ENCODE peak calls at places on chromosomes 6 and 20, in six cellular contexts. A is ovary, S is K562, Q is suprapubic skin, O is A549, C is transverse colon. G is an unnamed sample. For H3K4me1, the result is how much of the 10 kb centered on the place peaks cover.

GRCh38 chr6:134908906-134909516 is 40.9 kb downstream of the ALDH8A1 start:
- DNase-seq in O (peak), C (peak), Q (no peak), S (peak), A (peak), G (peak)

GRCh38 chr20:48739395-48740268 is 88.2 kb downstream of the PREX1 start:
- DNase-seq in A (no peak), C (no peak), O (no peak), S (no peak), Q (no peak), G (no peak)

GRCh38 chr20:34415079-34415478 is 52.0 kb downstream of the ITCH start:
- DNase-seq in S (no peak), Q (no peak), C (peak), A (no peak), O (no peak), G (no peak)

GRCh38 chr6:111918825-111919224 is 45.6 kb upstream of the FYN start:
- DNase-seq in C (no peak), S (no peak), O (no peak), A (no peak), Q (no peak), G (no peak)

GRCh38 chr6:71476371-71476770 is 187.8 kb downstream of the OGFRL1 start:
- DNase-seq in Q (no peak), O (no peak), C (no peak), S (no peak), A (no peak), G (no peak)

GRCh38 chr6:105608711-105609374 is 206.0 kb upstream of the PREP start:
- DNase-seq in S (no peak), O (peak), A (no peak), Q (no peak), C (peak), G (no peak)

GRCh38 chr6:45930419-45931059 is 85.1 kb downstream of the CLIC5 start:
- DNase-seq in A (peak), C (peak), Q (no peak), O (peak), S (peak), G (peak)

GRCh38 chr6:156943167-156943566 is 166.0 kb downstream of the ARID1B start:
- DNase-seq in S (no peak), C (no peak), O (no peak), A (no peak), Q (no peak), G (no peak)

GRCh38 chr20:6863798-6864201 is 96.3 kb downstream of the BMP2 start:
- DNase-seq in A (no peak), Q (no peak), C (no peak), S (no peak), O (no peak), G (no peak)

GRCh38 chr6:111580826-111581505 is 24.7 kb downstream of the TRAF3IP2 start:
- DNase-seq in S (no peak), Q (no peak), O (no peak), A (no peak), C (no peak), G (no peak)

GRCh38 chr6:137949686-137950390 is 82.8 kb downstream of the TNFAIP3 start:
- DNase-seq in Q (no peak), O (no peak), S (no peak), C (no peak), A (no peak), G (no peak)

GRCh38 chr6:106885659-106886058 is 88.9 kb downstream of the CD24 start:
- DNase-seq in C (no peak), S (no peak), Q (no peak), O (no peak), A (no peak), G (no peak)

GRCh38 chr20:62353289-62354030 is 13.7 kb downstream of the LAMA5 start:
- DNase-seq in A (no peak), O (no peak), Q (no peak), C (no peak), S (no peak), G (no peak)
- H3K4me1 ChIP-seq in A (under half), O (half or more), Q (half or more), C (half or more), S (half or more), G (half or more)

DNA sequence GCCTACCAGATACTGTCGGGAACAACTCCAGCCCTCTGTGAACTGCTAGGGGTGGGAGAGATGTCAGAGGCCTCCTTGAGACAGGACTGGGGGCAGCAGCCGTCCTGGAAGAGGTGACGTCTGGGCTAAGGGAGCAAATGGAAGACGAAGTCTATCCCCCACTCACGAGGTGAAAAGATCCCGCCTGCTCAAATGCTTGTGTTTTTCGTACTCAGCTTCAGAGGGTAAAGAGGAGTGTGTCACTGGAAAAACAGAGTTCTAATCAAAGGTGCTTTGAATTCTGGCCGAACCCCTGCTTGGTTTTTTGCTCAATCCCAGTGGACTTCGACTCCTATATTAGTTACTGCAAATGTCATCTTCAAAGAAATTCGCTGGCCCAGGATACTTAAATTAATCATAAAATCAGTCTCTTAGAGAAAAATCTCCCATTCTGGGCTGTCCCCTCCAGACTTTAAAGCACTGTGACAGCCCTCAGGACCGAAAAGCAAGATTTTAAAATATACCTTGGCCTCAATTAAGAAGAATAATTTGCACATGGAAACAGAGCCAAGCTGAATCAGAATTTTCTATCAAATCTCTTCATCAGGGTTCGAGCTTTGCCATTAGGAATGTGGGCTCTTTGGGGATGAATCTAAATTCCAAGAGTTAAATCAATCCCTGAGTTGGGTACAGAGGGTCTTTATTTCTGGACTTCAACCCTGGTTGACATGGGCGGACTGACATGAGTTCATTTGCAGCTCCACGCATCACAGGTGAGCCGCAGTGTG is 61.8 kb upstream of the AFDN start:
- DNase-seq in C (no peak), S (no peak), A (no peak), O (no peak), Q (peak), G (no peak)
- TF ChIP-seq EP300 in C (no peak), S (no peak), A (no peak), O (no peak), Q (no peak), G (no peak)

DNA sequence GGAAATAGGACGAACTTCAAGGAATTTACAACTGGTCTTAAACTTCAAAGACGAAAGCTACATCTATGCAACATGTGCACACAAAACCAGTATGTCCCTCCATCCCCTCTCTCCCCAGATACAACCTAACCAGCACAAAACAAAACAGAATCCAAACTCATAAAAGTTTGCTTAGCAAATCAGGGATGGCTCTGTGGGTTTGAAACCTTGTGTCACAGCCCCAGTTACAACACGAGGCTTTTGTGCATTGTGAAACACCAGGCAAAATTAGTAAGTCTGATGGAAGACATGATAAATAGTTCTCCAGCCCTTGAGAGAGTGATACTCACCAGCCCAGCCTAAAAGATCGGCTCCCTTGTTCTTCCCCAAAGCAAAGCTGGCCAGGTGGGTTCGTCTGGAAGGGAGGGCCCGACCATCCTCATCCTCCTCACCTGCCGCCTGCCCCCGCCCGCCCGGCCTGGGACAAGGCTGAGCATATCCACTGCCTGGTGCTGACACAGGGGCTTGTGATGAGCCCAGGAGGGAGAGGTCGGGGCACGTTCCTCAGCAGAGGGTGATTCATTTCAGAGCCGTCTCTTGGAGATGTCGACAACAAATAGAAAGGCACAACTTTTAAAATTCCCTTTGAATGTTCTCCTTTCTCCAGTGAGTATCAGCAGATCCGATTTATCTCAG is 198.0 kb downstream of the TFAP2C start:
- DNase-seq in O (no peak), S (no peak), C (no peak), Q (no peak), A (no peak), G (no peak)
- TF ChIP-seq POLR2A in O (no peak), S (no peak), C (no peak), Q (no peak), A (no peak), G (no peak)

GRCh38 chr6:35728663-35729348 is 8.0 kb upstream of the ARMC12 start:
- DNase-seq in S (no peak), A (peak), O (no peak), C (peak), Q (peak), G (peak)
- H3K4me1 ChIP-seq in S (half or more), A (under half), O (half or more), C (half or more), Q (half or more), G (half or more)

GRCh38 chr6:31171931-31172882 is 1.7 kb upstream of the POU5F1 start:
- DNase-seq in C (no peak), Q (no peak), O (no peak), S (no peak), A (no peak), G (no peak)
- TF ChIP-seq EP300 in C (no peak), Q (no peak), O (no peak), S (no peak), A (no peak), G (no peak)

GRCh38 chr6:20403080-20403765 is 1.5 kb downstream of the E2F3 start:
- DNase-seq in Q (peak), S (peak), O (peak), A (peak), C (peak), G (peak)
- TF ChIP-seq POLR2A in Q (no peak), S (peak), O (peak), A (no peak), C (peak), G (no peak)

GRCh38 chr20:17667445-17667844 is 14.6 kb downstream of the RRBP1 start:
- DNase-seq in A (no peak), C (no peak), O (no peak), Q (no peak), S (no peak), G (no peak)
- H3K4me1 ChIP-seq in A (under half), C (half or more), O (under half), Q (under half), S (under half), G (half or more)

GRCh38 chr20:23161968-23162696 is 76.0 kb upstream of the CD93 start:
- DNase-seq in S (no peak), A (peak), C (peak), O (no peak), Q (peak), G (peak)
- TF ChIP-seq EP300 in S (no peak), A (no peak), C (peak), O (no peak), Q (no peak), G (peak)

GRCh38 chr6:143677577-143677890 is 231 bp upstream of the PHACTR2 start:
- DNase-seq in S (no peak), C (no peak), O (no peak), Q (no peak), A (no peak), G (no peak)

GRCh38 chr6:143676437-143677045 is 1.2 kb upstream of the PHACTR2 start:
- DNase-seq in S (no peak), Q (no peak), A (no peak), O (no peak), C (no peak), G (no peak)

GRCh38 chr6:143680157-143680556 is 2.4 kb downstream of the PHACTR2 start:
- DNase-seq in O (no peak), C (no peak), A (no peak), S (no peak), Q (no peak), G (no peak)

GRCh38 chr6:143678980-143679379 is 1.2 kb downstream of the PHACTR2 start:
- DNase-seq in A (no peak), O (no peak), S (no peak), Q (no peak), C (no peak), G (no peak)

GRCh38 chr6:143677891-143678737 is at the start of gene PHACTR2:
- DNase-seq in A (peak), Q (peak), O (peak), S (peak), C (peak), G (peak)
- TF ChIP-seq POLR2A in A (no peak), Q (no peak), O (no peak), S (peak), C (peak), G (no peak)

G was measured in stomach.